ENCODE peak calls at places on chromosomes 1 and 21, in four cellular contexts. One of them, this sample, is unnamed.

GRCh38 chr1:75203415-75204277 is 69.5 kb downstream of the LHX8 start:
- DNase-seq in activated naive CD8-positive, alpha-beta T cell treated with anti-CD3 and anti-CD28 coated beads, Interleukin-2, amount 50 U/mL, for 24 hours: no peak
- DNase-seq in NCI-H1105: peak
- DNase-seq in HFF-Myc: peak
- DNase-seq in this sample: peak

GRCh38 chr1:214415131-214415530 is 134.2 kb downstream of the SMYD2 start:
- DNase-seq in activated naive CD8-positive, alpha-beta T cell treated with anti-CD3 and anti-CD28 coated beads, Interleukin-2, amount 50 U/mL, for 24 hours: no peak
- DNase-seq in NCI-H1105: no peak
- DNase-seq in HFF-Myc: no peak
- DNase-seq in this sample: no peak

GRCh38 chr1:29033829-29034466 is 89.8 kb downstream of the TMEM200B start:
- DNase-seq in activated naive CD8-positive, alpha-beta T cell treated with anti-CD3 and anti-CD28 coated beads, Interleukin-2, amount 50 U/mL, for 24 hours: no peak
- DNase-seq in NCI-H1105: peak
- DNase-seq in HFF-Myc: no peak
- DNase-seq in this sample: peak

GRCh38 chr1:163565171-163565570 is 243.4 kb downstream of the NUF2 start:
- DNase-seq in activated naive CD8-positive, alpha-beta T cell treated with anti-CD3 and anti-CD28 coated beads, Interleukin-2, amount 50 U/mL, for 24 hours: no peak
- DNase-seq in NCI-H1105: no peak
- DNase-seq in HFF-Myc: no peak
- DNase-seq in this sample: no peak

GRCh38 chr1:240706150-240706904 is 94.4 kb upstream of the GREM2 start:
- DNase-seq in activated naive CD8-positive, alpha-beta T cell treated with anti-CD3 and anti-CD28 coated beads, Interleukin-2, amount 50 U/mL, for 24 hours: no peak
- DNase-seq in NCI-H1105: no peak
- DNase-seq in HFF-Myc: no peak
- DNase-seq in this sample: peak

GRCh38 chr1:170536924-170537551 is 5.1 kb downstream of the GORAB start:
- DNase-seq in activated naive CD8-positive, alpha-beta T cell treated with anti-CD3 and anti-CD28 coated beads, Interleukin-2, amount 50 U/mL, for 24 hours: no peak
- DNase-seq in NCI-H1105: no peak
- DNase-seq in HFF-Myc: no peak
- DNase-seq in this sample: no peak

GRCh38 chr1:109438798-109439297 is 12.6 kb upstream of the PSMA5 start:
- DNase-seq in activated naive CD8-positive, alpha-beta T cell treated with anti-CD3 and anti-CD28 coated beads, Interleukin-2, amount 50 U/mL, for 24 hours: no peak
- DNase-seq in NCI-H1105: no peak
- DNase-seq in HFF-Myc: peak
- DNase-seq in this sample: peak

GRCh38 chr1:117499071-117499470 is 106.8 kb upstream of the TENT5C start:
- DNase-seq in activated naive CD8-positive, alpha-beta T cell treated with anti-CD3 and anti-CD28 coated beads, Interleukin-2, amount 50 U/mL, for 24 hours: no peak
- DNase-seq in NCI-H1105: no peak
- DNase-seq in HFF-Myc: no peak
- DNase-seq in this sample: no peak

GRCh38 chr1:202571719-202572339 is 138.4 kb downstream of the SYT2 start:
- DNase-seq in activated naive CD8-positive, alpha-beta T cell treated with anti-CD3 and anti-CD28 coated beads, Interleukin-2, amount 50 U/mL, for 24 hours: peak
- DNase-seq in NCI-H1105: no peak
- DNase-seq in HFF-Myc: no peak
- DNase-seq in this sample: no peak

GRCh38 chr1:91569411-91570104 is 68.9 kb downstream of the CDC7 start:
- DNase-seq in activated naive CD8-positive, alpha-beta T cell treated with anti-CD3 and anti-CD28 coated beads, Interleukin-2, amount 50 U/mL, for 24 hours: no peak
- DNase-seq in NCI-H1105: no peak
- DNase-seq in HFF-Myc: peak
- DNase-seq in this sample: peak

GRCh38 chr1:30524840-30525617 is 198.4 kb downstream of the MATN1 start:
- DNase-seq in activated naive CD8-positive, alpha-beta T cell treated with anti-CD3 and anti-CD28 coated beads, Interleukin-2, amount 50 U/mL, for 24 hours: no peak
- DNase-seq in NCI-H1105: no peak
- DNase-seq in HFF-Myc: no peak
- DNase-seq in this sample: no peak

GRCh38 chr1:214337536-214337935 is 56.6 kb downstream of the SMYD2 start:
- DNase-seq in activated naive CD8-positive, alpha-beta T cell treated with anti-CD3 and anti-CD28 coated beads, Interleukin-2, amount 50 U/mL, for 24 hours: no peak
- DNase-seq in NCI-H1105: no peak
- DNase-seq in HFF-Myc: no peak
- DNase-seq in this sample: no peak

GRCh38 chr1:236748471-236748870 is 46.6 kb upstream of the MTR start:
- DNase-seq in activated naive CD8-positive, alpha-beta T cell treated with anti-CD3 and anti-CD28 coated beads, Interleukin-2, amount 50 U/mL, for 24 hours: no peak
- DNase-seq in NCI-H1105: no peak
- DNase-seq in HFF-Myc: no peak
- DNase-seq in this sample: no peak

GRCh38 chr21:44263221-44263671 is 1.5 kb upstream of the DNMT3L start:
- DNase-seq in activated naive CD8-positive, alpha-beta T cell treated with anti-CD3 and anti-CD28 coated beads, Interleukin-2, amount 50 U/mL, for 24 hours: no peak
- DNase-seq in NCI-H1105: no peak
- DNase-seq in HFF-Myc: no peak
- DNase-seq in this sample: no peak

GRCh38 chr1:111656093-111657017 is 36.8 kb downstream of the RAP1A start:
- DNase-seq in activated naive CD8-positive, alpha-beta T cell treated with anti-CD3 and anti-CD28 coated beads, Interleukin-2, amount 50 U/mL, for 24 hours: peak
- DNase-seq in NCI-H1105: peak
- DNase-seq in HFF-Myc: peak
- DNase-seq in this sample: peak

GRCh38 chr1:45448357-45448756 is 42.6 kb downstream of the TESK2 start:
- DNase-seq in activated naive CD8-positive, alpha-beta T cell treated with anti-CD3 and anti-CD28 coated beads, Interleukin-2, amount 50 U/mL, for 24 hours: no peak
- DNase-seq in NCI-H1105: no peak
- DNase-seq in HFF-Myc: no peak
- DNase-seq in this sample: no peak

GRCh38 chr1:173409613-173410012 is 67.5 kb upstream of the PRDX6 start:
- DNase-seq in activated naive CD8-positive, alpha-beta T cell treated with anti-CD3 and anti-CD28 coated beads, Interleukin-2, amount 50 U/mL, for 24 hours: no peak
- DNase-seq in NCI-H1105: no peak
- DNase-seq in HFF-Myc: no peak
- DNase-seq in this sample: peak

GRCh38 chr1:226953175-226953800 is 13.2 kb downstream of the COQ8A start:
- DNase-seq in activated naive CD8-positive, alpha-beta T cell treated with anti-CD3 and anti-CD28 coated beads, Interleukin-2, amount 50 U/mL, for 24 hours: no peak
- DNase-seq in NCI-H1105: no peak
- DNase-seq in HFF-Myc: no peak
- DNase-seq in this sample: no peak

GRCh38 chr1:154446292-154446691 is 41.1 kb downstream of the IL6R start:
- DNase-seq in activated naive CD8-positive, alpha-beta T cell treated with anti-CD3 and anti-CD28 coated beads, Interleukin-2, amount 50 U/mL, for 24 hours: no peak
- DNase-seq in NCI-H1105: no peak
- DNase-seq in HFF-Myc: no peak
- DNase-seq in this sample: peak

GRCh38 chr21:45481977-45482898 is 60.0 kb downstream of the SLC19A1 start:
- DNase-seq in activated naive CD8-positive, alpha-beta T cell treated with anti-CD3 and anti-CD28 coated beads, Interleukin-2, amount 50 U/mL, for 24 hours: no peak
- DNase-seq in NCI-H1105: no peak
- DNase-seq in HFF-Myc: no peak
- DNase-seq in this sample: no peak

GRCh38 chr21:31908106-31909031 is 35.5 kb downstream of the HUNK start:
- DNase-seq in activated naive CD8-positive, alpha-beta T cell treated with anti-CD3 and anti-CD28 coated beads, Interleukin-2, amount 50 U/mL, for 24 hours: no peak
- DNase-seq in NCI-H1105: no peak
- DNase-seq in HFF-Myc: no peak
- DNase-seq in this sample: no peak

GRCh38 chr1:154863702-154864174 is 6.3 kb downstream of the KCNN3 start:
- DNase-seq in activated naive CD8-positive, alpha-beta T cell treated with anti-CD3 and anti-CD28 coated beads, Interleukin-2, amount 50 U/mL, for 24 hours: peak
- DNase-seq in NCI-H1105: no peak
- DNase-seq in HFF-Myc: no peak
- DNase-seq in this sample: no peak

GRCh38 chr1:16031551-16031950 is 9.7 kb downstream of the CLCNKA start:
- DNase-seq in activated naive CD8-positive, alpha-beta T cell treated with anti-CD3 and anti-CD28 coated beads, Interleukin-2, amount 50 U/mL, for 24 hours: no peak
- DNase-seq in NCI-H1105: no peak
- DNase-seq in HFF-Myc: no peak
- DNase-seq in this sample: no peak

This sample was measured in stromal cell of bone marrow.